ENCODE peak calls at places on chromosome 5, in four cellular contexts. K, P, U and F are unnamed samples.

GRCh38 chr5:134115806-134116175 is 1.3 kb downstream of the TCF7 start:
- DNase-seq in K (no peak), P (no peak), U (peak), F (no peak)

GRCh38 chr5:6520201-6520600 is 71.5 kb downstream of the UBE2QL1 start:
- DNase-seq in K (no peak), P (no peak), U (no peak), F (no peak)

GRCh38 chr5:78287833-78288232 is 6.7 kb downstream of the AP3B1 start:
- DNase-seq in K (no peak), P (peak), U (peak), F (no peak)

GRCh38 chr5:140764177-140765020 is 21.5 kb upstream of the PCDHA1 start:
- DNase-seq in K (no peak), P (no peak), U (no peak), F (no peak)

GRCh38 chr5:169089343-169089742 is 211.6 kb downstream of the SLIT3 start:
- DNase-seq in K (no peak), P (no peak), U (no peak), F (no peak)

GRCh38 chr5:56616454-56617160 is 198.7 kb upstream of the MAP3K1 start:
- DNase-seq in K (no peak), P (no peak), U (no peak), F (no peak)

GRCh38 chr5:139295692-139296091 is 2.2 kb downstream of the MATR3 start:
- DNase-seq in K (no peak), P (no peak), U (no peak), F (no peak)

GRCh38 chr5:128736567-128736966 is 198.5 kb upstream of the FBN2 start:
- DNase-seq in K (no peak), P (no peak), U (no peak), F (no peak)

GRCh38 chr5:44645502-44645901 is 163.2 kb upstream of the MRPS30 start:
- DNase-seq in K (no peak), P (no peak), U (no peak), F (no peak)

GRCh38 chr5:68554566-68555279 is 339.2 kb downstream of the PIK3R1 start:
- DNase-seq in K (peak), P (no peak), U (no peak), F (no peak)

GRCh38 chr5:139091439-139092156 is 106.6 kb downstream of the SIL1 start:
- DNase-seq in K (no peak), P (no peak), U (peak), F (peak)

GRCh38 chr5:94788527-94788926 is 170.1 kb downstream of the SLF1 start:
- DNase-seq in K (no peak), P (no peak), U (no peak), F (no peak)

GRCh38 chr5:36041537-36041845 is 25.2 kb downstream of the UGT3A2 start:
- DNase-seq in K (no peak), P (no peak), U (no peak), F (no peak)

GRCh38 chr5:133938039-133938821 is 30.2 kb downstream of the C5orf15 start:
- DNase-seq in K (no peak), P (no peak), U (peak), F (peak)

GRCh38 chr5:32443145-32443540 is 1.4 kb downstream of the ZFR start:
- DNase-seq in K (no peak), P (no peak), U (peak), F (peak)

GRCh38 chr5:25863811-25864210 is 1174.6 kb downstream of the CDH9 start:
- DNase-seq in K (no peak), P (no peak), U (no peak), F (no peak)

GRCh38 chr5:31983851-31984250 is 190.3 kb downstream of the GOLPH3 start:
- DNase-seq in K (no peak), P (no peak), U (no peak), F (no peak)

GRCh38 chr5:123116063-123116462 is 27.0 kb downstream of the PRDM6 start:
- DNase-seq in K (peak), P (no peak), U (no peak), F (no peak)

GRCh38 chr5:35988529-35988928 is 2.7 kb downstream of the UGT3A1 start:
- DNase-seq in K (no peak), P (no peak), U (no peak), F (no peak)

GRCh38 chr5:62316110-62316509 is 10.1 kb downstream of the KIF2A start:
- DNase-seq in K (no peak), P (no peak), U (no peak), F (no peak)

GRCh38 chr5:13218518-13218917 is 726.0 kb downstream of the DNAH5 start:
- DNase-seq in K (no peak), P (no peak), U (peak), F (peak)
- TF ChIP-seq CTCF in K (no peak), P (no peak), U (peak), F (no peak)

GRCh38 chr5:149237662-149238061 is 34.0 kb upstream of the AFAP1L1 start:
- DNase-seq in K (no peak), P (no peak), U (no peak), F (no peak)
- TF ChIP-seq CTCF in K (peak), P (no peak), U (peak), F (no peak)

GRCh38 chr5:126492939-126493338 is 69.7 kb downstream of the GRAMD2B start:
- DNase-seq in K (no peak), P (no peak), U (peak), F (peak)
- TF ChIP-seq CTCF in K (peak), P (no peak), U (peak), F (peak)

GRCh38 chr5:10576121-10576789 is 12.4 kb downstream of the ANKRD33B start:
- DNase-seq in K (no peak), P (no peak), U (peak), F (no peak)
- TF ChIP-seq CTCF in K (no peak), P (no peak), U (peak), F (no peak)

GRCh38 chr5:129906177-129906887 is 2.1 kb downstream of the CHSY3 start:
- DNase-seq in K (no peak), P (peak), U (no peak), F (no peak)
- TF ChIP-seq CTCF in K (peak), P (peak), U (no peak), F (no peak)